ENCODE peak calls at places on chromosomes 12 and 14, in seven cellular contexts. One of them, this sample, is unnamed.

GRCh38 chr14:58969951-58970751 is 218.3 kb upstream of the DAAM1 start:
- DNase-seq in NCI-H1105: no peak
- DNase-seq in B cell: no peak
- DNase-seq in NCI-H1436: no peak
- DNase-seq in fibroblast of mammary gland: no peak
- DNase-seq in naive B cell: no peak
- DNase-seq in fibroblast of pulmonary artery: peak; percentile 41
- DNase-seq in this sample: no peak

GRCh38 chr12:1573960-1574862 is 20.2 kb downstream of the FBXL14 start:
- DNase-seq in fibroblast of pulmonary artery: no peak
- DNase-seq in fibroblast of mammary gland: peak; percentile 43
- DNase-seq in naive B cell: no peak
- DNase-seq in B cell: no peak
- DNase-seq in NCI-H1436: no peak
- DNase-seq in NCI-H1105: no peak
- DNase-seq in this sample: no peak

GRCh38 chr12:39803151-39803550 is 183.5 kb upstream of the ABCD2 start:
- DNase-seq in fibroblast of mammary gland: no peak
- DNase-seq in NCI-H1436: no peak
- DNase-seq in B cell: no peak
- DNase-seq in fibroblast of pulmonary artery: no peak
- DNase-seq in NCI-H1105: no peak
- DNase-seq in naive B cell: no peak
- DNase-seq in this sample: no peak

GRCh38 chr14:34713681-34714319 is 593 bp downstream of the CFL2 start:
- DNase-seq in B cell: no peak
- DNase-seq in fibroblast of pulmonary artery: peak; percentile 67
- DNase-seq in NCI-H1436: no peak
- DNase-seq in fibroblast of mammary gland: peak; percentile 77
- DNase-seq in NCI-H1105: peak; percentile 5
- DNase-seq in naive B cell: no peak
- DNase-seq in this sample: peak; percentile 72

GRCh38 chr14:75711134-75711795 is 50.2 kb downstream of the TTLL5 start:
- DNase-seq in fibroblast of mammary gland: peak; percentile 67
- DNase-seq in naive B cell: peak; percentile 15
- DNase-seq in NCI-H1436: no peak
- DNase-seq in B cell: no peak
- DNase-seq in fibroblast of pulmonary artery: peak; percentile 82
- DNase-seq in NCI-H1105: no peak
- DNase-seq in this sample: peak; percentile 55

GRCh38 chr14:53881161-53881846 is 75.3 kb downstream of the BMP4 start:
- DNase-seq in B cell: no peak
- DNase-seq in NCI-H1436: no peak
- DNase-seq in NCI-H1105: no peak
- DNase-seq in fibroblast of mammary gland: no peak
- DNase-seq in naive B cell: no peak
- DNase-seq in fibroblast of pulmonary artery: peak; percentile 28
- DNase-seq in this sample: peak; percentile 73

GRCh38 chr12:43109626-43110345 is 442.2 kb downstream of the ADAMTS20 start:
- DNase-seq in NCI-H1436: no peak
- DNase-seq in NCI-H1105: no peak
- DNase-seq in naive B cell: no peak
- DNase-seq in fibroblast of mammary gland: peak; percentile 59
- DNase-seq in fibroblast of pulmonary artery: no peak
- DNase-seq in B cell: no peak
- DNase-seq in this sample: peak; percentile 33

GRCh38 chr12:120390540-120391120 is 21.7 kb upstream of the MSI1 start:
- DNase-seq in NCI-H1436: no peak
- DNase-seq in naive B cell: no peak
- DNase-seq in NCI-H1105: no peak
- DNase-seq in B cell: no peak
- DNase-seq in fibroblast of pulmonary artery: no peak
- DNase-seq in fibroblast of mammary gland: no peak
- DNase-seq in this sample: no peak

GRCh38 chr14:50601405-50601804 is 41.5 kb downstream of the ATL1 start:
- DNase-seq in B cell: no peak
- DNase-seq in naive B cell: no peak
- DNase-seq in fibroblast of mammary gland: peak; percentile 8
- DNase-seq in NCI-H1105: no peak
- DNase-seq in fibroblast of pulmonary artery: peak; percentile 13
- DNase-seq in NCI-H1436: no peak
- DNase-seq in this sample: peak; percentile 5

GRCh38 chr12:6603095-6603567 is 4.0 kb downstream of the CHD4 start:
- DNase-seq in NCI-H1436: no peak
- DNase-seq in naive B cell: no peak
- DNase-seq in NCI-H1105: no peak
- DNase-seq in fibroblast of pulmonary artery: peak; percentile 48
- DNase-seq in B cell: no peak
- DNase-seq in fibroblast of mammary gland: peak; percentile 42
- DNase-seq in this sample: peak; percentile 44

GRCh38 chr12:124952801-124953200 is 36.1 kb downstream of the DHX37 start:
- DNase-seq in NCI-H1105: no peak
- DNase-seq in naive B cell: no peak
- DNase-seq in NCI-H1436: no peak
- DNase-seq in fibroblast of mammary gland: no peak
- DNase-seq in B cell: no peak
- DNase-seq in fibroblast of pulmonary artery: no peak
- DNase-seq in this sample: no peak

GRCh38 chr12:94922561-94922960 is 80.9 kb downstream of the NDUFA12 start:
- DNase-seq in fibroblast of mammary gland: peak; percentile 8
- DNase-seq in B cell: no peak
- DNase-seq in NCI-H1436: no peak
- DNase-seq in NCI-H1105: no peak
- DNase-seq in naive B cell: no peak
- DNase-seq in fibroblast of pulmonary artery: no peak
- DNase-seq in this sample: no peak

GRCh38 chr12:120199595-120200306 is 1.2 kb downstream of the RPLP0 start:
- DNase-seq in fibroblast of pulmonary artery: peak; percentile 95
- DNase-seq in NCI-H1105: no peak
- DNase-seq in fibroblast of mammary gland: peak; percentile 97
- DNase-seq in NCI-H1436: no peak
- DNase-seq in naive B cell: no peak
- DNase-seq in B cell: no peak
- DNase-seq in this sample: peak; percentile 99

GRCh38 chr12:20946732-20947131 is 136.2 kb downstream of the SLCO1B3 start:
- DNase-seq in NCI-H1105: no peak
- DNase-seq in naive B cell: no peak
- DNase-seq in fibroblast of mammary gland: peak; percentile 16
- DNase-seq in fibroblast of pulmonary artery: peak; percentile 10
- DNase-seq in NCI-H1436: no peak
- DNase-seq in B cell: no peak
- DNase-seq in this sample: no peak

GRCh38 chr12:47071241-47071852 is 8.1 kb upstream of the PCED1B start:
- DNase-seq in NCI-H1105: no peak
- DNase-seq in NCI-H1436: peak; percentile 29
- DNase-seq in fibroblast of mammary gland: no peak
- DNase-seq in B cell: no peak
- DNase-seq in naive B cell: peak; percentile 22
- DNase-seq in fibroblast of pulmonary artery: no peak
- DNase-seq in this sample: no peak

GRCh38 chr12:78210894-78211302 is 380.2 kb downstream of the NAV3 start:
- DNase-seq in naive B cell: no peak
- DNase-seq in B cell: no peak
- DNase-seq in fibroblast of pulmonary artery: peak; percentile 86
- DNase-seq in NCI-H1105: no peak
- DNase-seq in fibroblast of mammary gland: peak; percentile 94
- DNase-seq in NCI-H1436: peak; percentile 11
- DNase-seq in this sample: peak; percentile 67

GRCh38 chr14:72472845-72473244 is 421.1 kb downstream of the DPF3 start:
- DNase-seq in fibroblast of pulmonary artery: peak; percentile 7
- DNase-seq in naive B cell: no peak
- DNase-seq in B cell: no peak
- DNase-seq in NCI-H1105: no peak
- DNase-seq in NCI-H1436: no peak
- DNase-seq in fibroblast of mammary gland: no peak
- DNase-seq in this sample: no peak

GRCh38 chr12:3077572-3078081 is 448 bp downstream of the TSPAN9 start:
- DNase-seq in B cell: no peak
- DNase-seq in fibroblast of mammary gland: peak; percentile 34
- DNase-seq in NCI-H1105: no peak
- DNase-seq in naive B cell: peak; percentile 7
- DNase-seq in fibroblast of pulmonary artery: peak; percentile 65
- DNase-seq in NCI-H1436: no peak
- DNase-seq in this sample: peak; percentile 54

GRCh38 chr12:90652280-90652679 is 302.7 kb downstream of the CCER1 start:
- DNase-seq in B cell: no peak
- DNase-seq in NCI-H1105: no peak
- DNase-seq in fibroblast of mammary gland: peak; percentile 16
- DNase-seq in naive B cell: no peak
- DNase-seq in fibroblast of pulmonary artery: no peak
- DNase-seq in NCI-H1436: no peak
- DNase-seq in this sample: no peak

GRCh38 chr12:69254046-69254445 is 14.7 kb downstream of the CPSF6 start:
- DNase-seq in fibroblast of mammary gland: peak; percentile 67
- DNase-seq in naive B cell: peak; percentile 34
- DNase-seq in NCI-H1105: no peak
- DNase-seq in B cell: no peak
- DNase-seq in fibroblast of pulmonary artery: peak; percentile 72
- DNase-seq in NCI-H1436: peak; percentile 33
- DNase-seq in this sample: peak; percentile 40

GRCh38 chr12:67426067-67426466 is 156.9 kb downstream of the CAND1 start:
- DNase-seq in NCI-H1105: peak; percentile 93
- DNase-seq in B cell: no peak
- DNase-seq in fibroblast of mammary gland: peak; percentile 83
- DNase-seq in NCI-H1436: peak; percentile 74
- DNase-seq in fibroblast of pulmonary artery: peak; percentile 53
- DNase-seq in naive B cell: no peak
- DNase-seq in this sample: peak; percentile 93

GRCh38 chr12:57740656-57741412 is 2.3 kb upstream of the AGAP2 start:
- DNase-seq in fibroblast of mammary gland: no peak
- DNase-seq in naive B cell: peak; percentile 71
- DNase-seq in NCI-H1436: peak; percentile 51
- DNase-seq in NCI-H1105: no peak
- DNase-seq in B cell: peak; percentile 69
- DNase-seq in fibroblast of pulmonary artery: no peak
- DNase-seq in this sample: no peak

GRCh38 chr14:23537351-23538048 is 14.1 kb downstream of the ZFHX2 start:
- DNase-seq in B cell: no peak
- DNase-seq in fibroblast of pulmonary artery: no peak
- DNase-seq in NCI-H1436: no peak
- DNase-seq in NCI-H1105: no peak
- DNase-seq in fibroblast of mammary gland: no peak
- DNase-seq in naive B cell: no peak
- DNase-seq in this sample: no peak